ENCODE peak calls at places on chromosomes 2 and 18, in five cellular contexts. One of them, this sample, is unnamed.

GRCh38 chr18:12995424-12995823 is 4.3 kb downstream of the CEP192 start:
- DNase-seq in H1: no peak
- DNase-seq in H9: no peak
- DNase-seq in neuronal stem cell: no peak
- DNase-seq in mesenchymal stem cell: no peak
- DNase-seq in this sample: no peak

GRCh38 chr2:403682-404081 is 115.8 kb upstream of the ALKAL2 start:
- DNase-seq in H1: no peak
- DNase-seq in H9: no peak
- DNase-seq in neuronal stem cell: no peak
- DNase-seq in mesenchymal stem cell: no peak
- DNase-seq in this sample: no peak

GRCh38 chr2:71000780-71001591 is 6.3 kb upstream of the TEX261 start:
- DNase-seq in H1: no peak
- DNase-seq in H9: peak
- DNase-seq in neuronal stem cell: peak
- DNase-seq in mesenchymal stem cell: peak
- DNase-seq in this sample: peak

GRCh38 chr2:163774862-163775261 is 39.1 kb upstream of the FIGN start:
- DNase-seq in H1: no peak
- DNase-seq in H9: no peak
- DNase-seq in neuronal stem cell: no peak
- DNase-seq in mesenchymal stem cell: peak
- DNase-seq in this sample: peak

GRCh38 chr2:195710407-195710806 is 53.4 kb downstream of the SLC39A10 start:
- DNase-seq in H1: no peak
- DNase-seq in H9: no peak
- DNase-seq in neuronal stem cell: no peak
- DNase-seq in mesenchymal stem cell: peak
- DNase-seq in this sample: no peak

GRCh38 chr2:110790907-110791306 is 58.5 kb downstream of the ACOXL start:
- DNase-seq in H1: no peak
- DNase-seq in H9: no peak
- DNase-seq in neuronal stem cell: no peak
- DNase-seq in mesenchymal stem cell: no peak
- DNase-seq in this sample: no peak

GRCh38 chr2:30253873-30254691 is 22.7 kb downstream of the LBH start:
- DNase-seq in H1: no peak
- DNase-seq in H9: no peak
- DNase-seq in neuronal stem cell: no peak
- DNase-seq in mesenchymal stem cell: no peak
- DNase-seq in this sample: no peak

GRCh38 chr2:109141006-109141600 is 12.1 kb downstream of the SH3RF3 start:
- DNase-seq in H1: no peak
- DNase-seq in H9: no peak
- DNase-seq in neuronal stem cell: no peak
- DNase-seq in mesenchymal stem cell: no peak
- DNase-seq in this sample: no peak

GRCh38 chr2:25297738-25298137 is 44.0 kb downstream of the DNMT3A start:
- DNase-seq in H1: no peak
- DNase-seq in H9: peak
- DNase-seq in neuronal stem cell: no peak
- DNase-seq in mesenchymal stem cell: no peak
- DNase-seq in this sample: no peak

GRCh38 chr18:27952741-27953140 is 224.2 kb downstream of the CDH2 start:
- DNase-seq in H1: no peak
- DNase-seq in H9: no peak
- DNase-seq in neuronal stem cell: no peak
- DNase-seq in mesenchymal stem cell: no peak
- DNase-seq in this sample: no peak

GRCh38 chr2:73870084-73870483 is 22.7 kb upstream of the ACTG2 start:
- DNase-seq in H1: no peak
- DNase-seq in H9: no peak
- DNase-seq in neuronal stem cell: no peak
- DNase-seq in mesenchymal stem cell: peak
- DNase-seq in this sample: no peak

GRCh38 chr2:189128961-189129360 is 50.6 kb downstream of the COL5A2 start:
- DNase-seq in H1: no peak
- DNase-seq in H9: no peak
- DNase-seq in neuronal stem cell: no peak
- DNase-seq in mesenchymal stem cell: no peak
- DNase-seq in this sample: no peak

GRCh38 chr2:108139521-108139920 is 100.2 kb upstream of the SULT1C3 start:
- DNase-seq in H1: no peak
- DNase-seq in H9: no peak
- DNase-seq in neuronal stem cell: peak
- DNase-seq in mesenchymal stem cell: peak
- DNase-seq in this sample: peak

GRCh38 chr2:152028182-152028862 is 70.5 kb downstream of the CACNB4 start:
- DNase-seq in H1: no peak
- DNase-seq in H9: no peak
- DNase-seq in neuronal stem cell: no peak
- DNase-seq in mesenchymal stem cell: no peak
- DNase-seq in this sample: no peak

GRCh38 chr2:112692914-112693313 is 27.9 kb upstream of the NT5DC4 start:
- DNase-seq in H1: no peak
- DNase-seq in H9: no peak
- DNase-seq in neuronal stem cell: no peak
- DNase-seq in mesenchymal stem cell: no peak
- DNase-seq in this sample: no peak

GRCh38 chr18:55007582-55007981 is 48.3 kb upstream of the CCDC68 start:
- DNase-seq in H1: no peak
- DNase-seq in H9: no peak
- DNase-seq in neuronal stem cell: no peak
- DNase-seq in mesenchymal stem cell: no peak
- DNase-seq in this sample: no peak

GRCh38 chr2:46298522-46299351 is 1.5 kb downstream of the EPAS1 start:
- DNase-seq in H1: no peak
- DNase-seq in H9: peak
- DNase-seq in neuronal stem cell: peak
- DNase-seq in mesenchymal stem cell: peak
- DNase-seq in this sample: peak

GRCh38 chr2:63888490-63889402 is 47.0 kb downstream of the UGP2 start:
- DNase-seq in H1: no peak
- DNase-seq in H9: peak
- DNase-seq in neuronal stem cell: peak
- DNase-seq in mesenchymal stem cell: peak
- DNase-seq in this sample: peak

GRCh38 chr2:225233234-225233633 is 166.3 kb upstream of the NYAP2 start:
- DNase-seq in H1: no peak
- DNase-seq in H9: no peak
- DNase-seq in neuronal stem cell: no peak
- DNase-seq in mesenchymal stem cell: no peak
- DNase-seq in this sample: no peak

GRCh38 chr18:25134858-25135257 is 217.1 kb downstream of the ZNF521 start:
- DNase-seq in H1: no peak
- DNase-seq in H9: no peak
- DNase-seq in neuronal stem cell: no peak
- DNase-seq in mesenchymal stem cell: no peak
- DNase-seq in this sample: no peak

GRCh38 chr18:35197286-35197685 is 43.5 kb upstream of the ZNF397 start:
- DNase-seq in H1: no peak
- DNase-seq in H9: no peak
- DNase-seq in neuronal stem cell: no peak
- DNase-seq in mesenchymal stem cell: no peak
- DNase-seq in this sample: no peak

GRCh38 chr18:6553234-6553900 is 138.7 kb upstream of the L3MBTL4 start:
- DNase-seq in H1: no peak
- DNase-seq in H9: no peak
- DNase-seq in neuronal stem cell: no peak
- DNase-seq in mesenchymal stem cell: no peak
- DNase-seq in this sample: no peak

GRCh38 chr2:12722445-12723316 is 5.9 kb downstream of the TRIB2 start:
- DNase-seq in H1: no peak
- DNase-seq in H9: no peak
- DNase-seq in neuronal stem cell: no peak
- DNase-seq in mesenchymal stem cell: no peak
- DNase-seq in this sample: no peak

GRCh38 chr18:28657836-28658410 is 481.0 kb upstream of the CDH2 start:
- DNase-seq in H1: no peak
- DNase-seq in H9: no peak
- DNase-seq in neuronal stem cell: no peak
- DNase-seq in mesenchymal stem cell: peak
- DNase-seq in this sample: no peak

GRCh38 chr2:86518498-86518897 is 44.7 kb downstream of the CHMP3 start:
- DNase-seq in H1: no peak
- DNase-seq in H9: no peak
- DNase-seq in neuronal stem cell: no peak
- DNase-seq in mesenchymal stem cell: peak
- DNase-seq in this sample: no peak

GRCh38 chr18:59926131-59926530 is 26.3 kb downstream of the PMAIP1 start:
- DNase-seq in H1: no peak
- DNase-seq in H9: no peak
- DNase-seq in neuronal stem cell: no peak
- DNase-seq in mesenchymal stem cell: no peak
- DNase-seq in this sample: no peak

GRCh38 chr2:200901459-200902072 is 12.4 kb downstream of the NIF3L1 start:
- DNase-seq in H1: peak
- DNase-seq in H9: peak
- DNase-seq in neuronal stem cell: peak
- DNase-seq in mesenchymal stem cell: peak
- DNase-seq in this sample: peak

GRCh38 chr2:63054812-63055509 is 4.3 kb downstream of the OTX1 start:
- DNase-seq in H1: no peak
- DNase-seq in H9: peak
- DNase-seq in neuronal stem cell: peak
- DNase-seq in mesenchymal stem cell: peak
- DNase-seq in this sample: no peak

GRCh38 chr2:165868211-165868610 is 74.2 kb upstream of the GALNT3 start:
- DNase-seq in H1: no peak
- DNase-seq in H9: no peak
- DNase-seq in neuronal stem cell: no peak
- DNase-seq in mesenchymal stem cell: no peak
- DNase-seq in this sample: no peak

GRCh38 chr18:70328169-70328568 is 39.3 kb downstream of the SOCS6 start:
- DNase-seq in H1: no peak
- DNase-seq in H9: no peak
- DNase-seq in neuronal stem cell: no peak
- DNase-seq in mesenchymal stem cell: no peak
- DNase-seq in this sample: no peak

GRCh38 chr18:62080172-62080571 is 106.7 kb downstream of the PIGN start:
- DNase-seq in H1: no peak
- DNase-seq in H9: no peak
- DNase-seq in neuronal stem cell: no peak
- DNase-seq in mesenchymal stem cell: no peak
- DNase-seq in this sample: no peak

GRCh38 chr2:263774-264492 is at the start of gene SH3YL1:
- DNase-seq in H1: no peak
- DNase-seq in H9: peak
- DNase-seq in neuronal stem cell: no peak
- DNase-seq in mesenchymal stem cell: no peak
- DNase-seq in this sample: peak

GRCh38 chr2:105454801-105455485 is 56.1 kb upstream of the FHL2 start:
- DNase-seq in H1: no peak
- DNase-seq in H9: peak
- DNase-seq in neuronal stem cell: no peak
- DNase-seq in mesenchymal stem cell: peak
- DNase-seq in this sample: peak

GRCh38 chr2:106065983-106066826 is 127.9 kb downstream of the UXS1 start:
- DNase-seq in H1: no peak
- DNase-seq in H9: peak
- DNase-seq in neuronal stem cell: no peak
- DNase-seq in mesenchymal stem cell: no peak
- DNase-seq in this sample: no peak

GRCh38 chr2:203814661-203815540 is 52.7 kb upstream of the CTLA4 start:
- DNase-seq in H1: no peak
- DNase-seq in H9: peak
- DNase-seq in neuronal stem cell: peak
- DNase-seq in mesenchymal stem cell: peak
- DNase-seq in this sample: peak

GRCh38 chr2:210172219-210172575 is 988 bp upstream of the KANSL1L start:
- DNase-seq in H1: no peak
- DNase-seq in H9: no peak
- DNase-seq in neuronal stem cell: no peak
- DNase-seq in mesenchymal stem cell: no peak
- DNase-seq in this sample: no peak

GRCh38 chr2:9269695-9270365 is 63.2 kb downstream of the ASAP2 start:
- DNase-seq in H1: no peak
- DNase-seq in H9: no peak
- DNase-seq in neuronal stem cell: no peak
- DNase-seq in mesenchymal stem cell: no peak
- DNase-seq in this sample: no peak
- H2BK12ac ChIP-seq in H1: no peak
- H2BK12ac ChIP-seq in H9: no peak
- H2BK12ac ChIP-seq in neuronal stem cell: no peak
- H2BK12ac ChIP-seq in mesenchymal stem cell: peak
- H2BK12ac ChIP-seq in this sample: no peak

GRCh38 chr2:226797989-226798421 is 1.6 kb downstream of the IRS1 start:
- DNase-seq in H1: no peak
- DNase-seq in H9: no peak
- DNase-seq in neuronal stem cell: no peak
- DNase-seq in mesenchymal stem cell: peak
- DNase-seq in this sample: peak
- H2BK12ac ChIP-seq in H1: peak
- H2BK12ac ChIP-seq in H9: no peak
- H2BK12ac ChIP-seq in neuronal stem cell: peak
- H2BK12ac ChIP-seq in mesenchymal stem cell: peak
- H2BK12ac ChIP-seq in this sample: no peak

GRCh38 chr2:191636235-191636543 is 41.7 kb upstream of the NABP1 start:
- DNase-seq in H1: no peak
- DNase-seq in H9: no peak
- DNase-seq in neuronal stem cell: no peak
- DNase-seq in mesenchymal stem cell: peak
- DNase-seq in this sample: peak
- H2BK12ac ChIP-seq in H1: no peak
- H2BK12ac ChIP-seq in H9: no peak
- H2BK12ac ChIP-seq in neuronal stem cell: no peak
- H2BK12ac ChIP-seq in mesenchymal stem cell: peak
- H2BK12ac ChIP-seq in this sample: no peak

GRCh38 chr2:241833938-241834852 is 24.5 kb downstream of the PDCD1 start:
- DNase-seq in H1: no peak
- DNase-seq in H9: no peak
- DNase-seq in neuronal stem cell: no peak
- DNase-seq in mesenchymal stem cell: no peak
- DNase-seq in this sample: no peak
- H2BK12ac ChIP-seq in H1: no peak
- H2BK12ac ChIP-seq in H9: no peak
- H2BK12ac ChIP-seq in neuronal stem cell: no peak
- H2BK12ac ChIP-seq in mesenchymal stem cell: no peak
- H2BK12ac ChIP-seq in this sample: no peak

GRCh38 chr2:15856318-15856717 is 84.0 kb upstream of the MYCN start:
- DNase-seq in H1: no peak
- DNase-seq in H9: no peak
- DNase-seq in neuronal stem cell: no peak
- DNase-seq in mesenchymal stem cell: no peak
- DNase-seq in this sample: peak
- H2BK12ac ChIP-seq in H1: no peak
- H2BK12ac ChIP-seq in H9: no peak
- H2BK12ac ChIP-seq in neuronal stem cell: no peak
- H2BK12ac ChIP-seq in mesenchymal stem cell: no peak
- H2BK12ac ChIP-seq in this sample: no peak